ENCODE peak calls at places on chromosomes 12 and 14, in four cellular contexts. L, W, K and G are unnamed samples.

GRCh38 chr12:124387510-124387855 is 92.6 kb downstream of the RFLNA start:
- DNase-seq in L (no peak), W (no peak), K (peak), G (no peak)

GRCh38 chr12:50589650-50590435 is 85.1 kb downstream of the DIP2B start:
- DNase-seq in L (peak), W (no peak), K (peak), G (no peak)

GRCh38 chr12:40963761-40964160 is 224.4 kb upstream of the PDZRN4 start:
- DNase-seq in L (no peak), W (no peak), K (no peak), G (no peak)

GRCh38 chr12:42109031-42109430 is 35.6 kb downstream of the GXYLT1 start:
- DNase-seq in L (no peak), W (no peak), K (no peak), G (no peak)

GRCh38 chr12:57726151-57726883 is 12.2 kb downstream of the AGAP2 start:
- DNase-seq in L (peak), W (no peak), K (peak), G (no peak)

GRCh38 chr12:126895946-126896520 is 1370.9 kb upstream of the TMEM132C start:
- DNase-seq in L (no peak), W (no peak), K (no peak), G (no peak)

GRCh38 chr12:123938679-123939480 is 33.8 kb downstream of the CCDC92 start:
- DNase-seq in L (no peak), W (no peak), K (no peak), G (no peak)

GRCh38 chr14:46964378-46964777 is 312.8 kb upstream of the RPL10L start:
- DNase-seq in L (no peak), W (no peak), K (no peak), G (no peak)

GRCh38 chr12:49979061-49979586 is 6.4 kb downstream of the AQP6 start:
- DNase-seq in L (no peak), W (no peak), K (no peak), G (no peak)

GRCh38 chr14:69107407-69108003 is 45.4 kb downstream of the DCAF5 start:
- DNase-seq in L (peak), W (no peak), K (peak), G (peak)

GRCh38 chr14:41718477-41719166 is 111.9 kb downstream of the LRFN5 start:
- DNase-seq in L (no peak), W (no peak), K (peak), G (peak)

GRCh38 chr12:56980941-56981530 is 23.6 kb upstream of the RDH16 start:
- DNase-seq in L (no peak), W (no peak), K (no peak), G (no peak)

GRCh38 chr14:85471744-85472143 is 58.2 kb upstream of the FLRT2 start:
- DNase-seq in L (peak), W (no peak), K (peak), G (no peak)

GRCh38 chr14:58626441-58626840 is 11.3 kb upstream of the DACT1 start:
- DNase-seq in L (no peak), W (no peak), K (peak), G (no peak)

GRCh38 chr12:62586850-62587249 is 120.2 kb downstream of the MON2 start:
- DNase-seq in L (no peak), W (no peak), K (no peak), G (no peak)

GRCh38 chr12:89179983-89180382 is 172.3 kb downstream of the DUSP6 start:
- DNase-seq in L (peak), W (no peak), K (peak), G (no peak)

GRCh38 chr14:99035712-99036593 is 236.0 kb downstream of the BCL11B start:
- DNase-seq in L (peak), W (no peak), K (peak), G (no peak)

GRCh38 chr12:95624544-95624943 is 73.3 kb upstream of the USP44 start:
- DNase-seq in L (no peak), W (no peak), K (peak), G (no peak)

GRCh38 chr12:6442799-6443198 is 2.0 kb upstream of the CD27 start:
- DNase-seq in L (no peak), W (no peak), K (no peak), G (no peak)

GRCh38 chr12:6604254-6605029 is 2.7 kb downstream of the CHD4 start:
- DNase-seq in L (no peak), W (no peak), K (no peak), G (no peak)

GRCh38 chr12:118436002-118436724 is 59.8 kb downstream of the SUDS3 start:
- DNase-seq in L (peak), W (no peak), K (peak), G (no peak)

GRCh38 chr14:61549425-61549824 is 145.9 kb upstream of the HIF1A start:
- DNase-seq in L (no peak), W (no peak), K (peak), G (no peak)

GRCh38 chr14:22980672-22981089 is 1.7 kb downstream of the AJUBA start:
- DNase-seq in L (peak), W (no peak), K (peak), G (no peak)

GRCh38 chr14:91378945-91379932 is 38.4 kb downstream of the CCDC88C start:
- DNase-seq in L (no peak), W (no peak), K (no peak), G (no peak)

GRCh38 chr14:99728231-99728920 is 44.3 kb downstream of the CYP46A1 start:
- DNase-seq in L (no peak), W (no peak), K (no peak), G (no peak)

GRCh38 chr12:19946549-19946948 is 421.8 kb upstream of the PDE3A start:
- DNase-seq in L (peak), W (no peak), K (peak), G (no peak)

GRCh38 chr14:96253140-96253539 is 2.9 kb upstream of the BDKRB1 start:
- DNase-seq in L (peak), W (no peak), K (peak), G (no peak)

GRCh38 chr12:60489071-60489470 is 893.2 kb downstream of the SLC16A7 start:
- DNase-seq in L (no peak), W (no peak), K (peak), G (no peak)

GRCh38 chr12:124847675-124848074 is 16.0 kb downstream of the SCARB1 start:
- DNase-seq in L (no peak), W (no peak), K (peak), G (no peak)

GRCh38 chr12:89333564-89334252 is 18.6 kb downstream of the DUSP6 start:
- DNase-seq in L (peak), W (no peak), K (peak), G (peak)

GRCh38 chr14:106294324-106294723 is 767.9 kb downstream of the TMEM121 start:
- DNase-seq in L (no peak), W (no peak), K (no peak), G (no peak)

GRCh38 chr12:94942663-94943062 is 60.8 kb downstream of the NDUFA12 start:
- DNase-seq in L (no peak), W (no peak), K (no peak), G (peak)

GRCh38 chr14:76699901-76700590 is 61.2 kb upstream of the VASH1 start:
- DNase-seq in L (no peak), W (no peak), K (no peak), G (no peak)